ENCODE peak calls at places on chromosomes 7 and 10, in four cellular contexts. J is IMR-90, U is T1000, G is GM12892. S is an unnamed sample.

GRCh38 chr10:77603529-77603927 is 34.1 kb downstream of the KCNMA1 start:
- DNase-seq in J (peak), U (no peak), G (no peak), S (no peak)

GRCh38 chr10:114653926-114654325 is 4.1 kb downstream of the ABLIM1 start:
- DNase-seq in J (no peak), U (no peak), G (no peak), S (no peak)

GRCh38 chr7:47561715-47562446 is 20.0 kb downstream of the TNS3 start:
- DNase-seq in J (no peak), U (no peak), G (no peak), S (no peak)

GRCh38 chr10:35378547-35379210 is 42.4 kb downstream of the CCNY start:
- DNase-seq in J (peak), U (no peak), G (no peak), S (peak)

GRCh38 chr10:17326377-17326776 is 98.3 kb downstream of the VIM start:
- DNase-seq in J (no peak), U (no peak), G (no peak), S (no peak)

GRCh38 chr7:117169907-117170306 is 153.0 kb downstream of the WNT2 start:
- DNase-seq in J (no peak), U (peak), G (no peak), S (no peak)

GRCh38 chr10:118080817-118081216 is 34.1 kb upstream of the RAB11FIP2 start:
- DNase-seq in J (no peak), U (no peak), G (no peak), S (no peak)

GRCh38 chr7:121244120-121244865 is 84.5 kb upstream of the WNT16 start:
- DNase-seq in J (no peak), U (no peak), G (no peak), S (no peak)

GRCh38 chr10:19707376-19707775 is 108.9 kb upstream of the PLXDC2 start:
- DNase-seq in J (no peak), U (no peak), G (no peak), S (no peak)

GRCh38 chr10:49527061-49527460 is 11.9 kb downstream of the ERCC6 start:
- DNase-seq in J (no peak), U (no peak), G (no peak), S (no peak)

GRCh38 chr7:123916240-123916724 is 8.8 kb upstream of the SPAM1 start:
- DNase-seq in J (peak), U (no peak), G (no peak), S (peak)

GRCh38 chr10:69337312-69338132 is 59.2 kb downstream of the HK1 start:
- DNase-seq in J (peak), U (peak), G (no peak), S (peak)

GRCh38 chr7:80823066-80823465 is 95.8 kb downstream of the SEMA3C start:
- DNase-seq in J (no peak), U (no peak), G (no peak), S (no peak)

GRCh38 chr7:155017834-155018233 is 14.9 kb upstream of the PAXIP1 start:
- DNase-seq in J (no peak), U (no peak), G (no peak), S (no peak)

GRCh38 chr10:125961743-125962142 is 65.4 kb downstream of the FANK1 start:
- DNase-seq in J (no peak), U (no peak), G (no peak), S (no peak)

GRCh38 chr7:47580811-47581331 is 1.0 kb downstream of the TNS3 start:
- DNase-seq in J (peak), U (no peak), G (no peak), S (no peak)

GRCh38 chr7:4842302-4843064 is 19.3 kb downstream of the PAPOLB start:
- DNase-seq in J (peak), U (no peak), G (no peak), S (no peak)

GRCh38 chr10:97572214-97572989 is at the start of gene ANKRD2:
- DNase-seq in J (peak), U (peak), G (peak), S (peak)

GRCh38 chr7:17774248-17774647 is 166.0 kb downstream of the SNX13 start:
- DNase-seq in J (peak), U (no peak), G (no peak), S (peak)

GRCh38 chr10:47294057-47294456 is 5.9 kb upstream of the GDF10 start:
- DNase-seq in J (no peak), U (no peak), G (no peak), S (no peak)

GRCh38 chr7:139995034-139995915 is 67.5 kb downstream of the PARP12 start:
- DNase-seq in J (peak), U (no peak), G (no peak), S (peak)

GRCh38 chr10:62233494-62234283 is 35.0 kb downstream of the RTKN2 start:
- DNase-seq in J (peak), U (no peak), G (no peak), S (peak)

GRCh38 chr10:93992400-93993030 is 1.2 kb upstream of the PLCE1 start:
- DNase-seq in J (peak), U (no peak), G (no peak), S (peak)

GRCh38 chr10:17431871-17432311 is 22.5 kb downstream of the ST8SIA6 start:
- DNase-seq in J (peak), U (no peak), G (no peak), S (peak)

GRCh38 chr10:103254538-103255325 is 9.0 kb downstream of the RPEL1 start:
- DNase-seq in J (peak), U (no peak), G (no peak), S (peak)

GRCh38 chr10:92552310-92552709 is 21.6 kb downstream of the IDE start:
- DNase-seq in J (no peak), U (no peak), G (no peak), S (no peak)

GRCh38 chr10:45380903-45381610 is 7.0 kb downstream of the ALOX5 start:
- DNase-seq in J (no peak), U (no peak), G (no peak), S (no peak)

GRCh38 chr10:77388571-77388970 is 249.0 kb downstream of the KCNMA1 start:
- DNase-seq in J (no peak), U (no peak), G (no peak), S (no peak)

GRCh38 chr7:96991850-96992623 is 13.3 kb upstream of the DLX6 start:
- DNase-seq in J (no peak), U (no peak), G (no peak), S (no peak)

GRCh38 chr7:64888561-64888900 is 14.5 kb upstream of the ZNF273 start:
- DNase-seq in J (no peak), U (no peak), G (peak), S (no peak)

GRCh38 chr10:21989453-21990154 is 13.9 kb downstream of the DNAJC1 start:
- DNase-seq in J (peak), U (no peak), G (no peak), S (peak)